ENCODE peak calls at places on chromosome 10, in six cellular contexts. S is A549; J is WTC11; X is CD4-positive, alpha-beta T cell; Z is NCI-H1105; T is activated gamma-delta T cell treated with Interleukin-2 at 50 U/mL for 16 hours. G is an unnamed sample.

GRCh38 chr10:121683366-121683765 is 85.1 kb upstream of the FGFR2 start:
- DNase-seq in T (no peak), J (no peak), X (no peak), S (no peak), Z (no peak), G (no peak)

GRCh38 chr10:71618176-71618575 is 101.4 kb downstream of the C10orf105 start:
- DNase-seq in S (no peak), X (no peak), Z (no peak), T (no peak), J (no peak), G (no peak)

GRCh38 chr10:37734971-37735370 is 122.4 kb downstream of the ZNF248 start:
- DNase-seq in J (no peak), T (no peak), X (no peak), Z (no peak), S (peak; percentile 77), G (no peak)

GRCh38 chr10:87670591-87670990 is 10.9 kb downstream of the PAPSS2 start:
- DNase-seq in T (no peak), J (no peak), S (no peak), Z (no peak), X (no peak), G (no peak)

GRCh38 chr10:71770255-71770654 is 3.1 kb downstream of the VSIR start:
- DNase-seq in J (no peak), Z (no peak), S (no peak), T (no peak), X (no peak), G (no peak)

GRCh38 chr10:50540069-50540825 is 83.5 kb downstream of the SGMS1 start:
- DNase-seq in J (no peak), Z (no peak), X (no peak), T (no peak), S (no peak), G (no peak)

GRCh38 chr10:114489521-114490310 is 85.4 kb upstream of the AFAP1L2 start:
- DNase-seq in T (no peak), X (no peak), J (peak; percentile 55), S (peak; percentile 6), Z (no peak), G (no peak)

GRCh38 chr10:5518143-5518542 is 6.6 kb upstream of the CALML3 start:
- DNase-seq in T (no peak), S (peak; percentile 36), Z (peak; percentile 53), X (no peak), J (no peak), G (no peak)

G was measured in effector memory CD8-positive, alpha-beta T cell.